ENCODE peak calls at places on chromosomes 4 and X, in eight cellular contexts. J is breast epithelium, Z is small intestine, B is ovary, P is sigmoid colon, K is hepatocyte, F is mesendoderm, N is aorta. I is an unnamed sample. For H3K4me1, the result is how much of the 10 kb centered on the place peaks cover.

GRCh38 chrX:105700316-105700715 is 122.0 kb upstream of the NRK start:
- DNase-seq in J (no peak), Z (no peak), B (no peak), P (no peak), K (no peak), F (peak), N (no peak), I (no peak)

GRCh38 chrX:45710081-45710801 is 509.6 kb upstream of the DIPK2B start:
- DNase-seq in J (no peak), Z (no peak), B (no peak), P (no peak), K (no peak), F (no peak), N (no peak), I (no peak)

GRCh38 chrX:50814701-50815476 is 895 bp upstream of the SHROOM4 start:
- DNase-seq in J (no peak), Z (peak), B (peak), P (no peak), K (peak), F (no peak), N (no peak), I (peak)

GRCh38 chr4:78185117-78185516 is 128.0 kb downstream of the FRAS1 start:
- DNase-seq in J (no peak), Z (no peak), B (no peak), P (no peak), K (no peak), F (no peak), N (no peak), I (no peak)

GRCh38 chr4:59553063-59553738 is 1646.9 kb upstream of the ADGRL3 start:
- DNase-seq in J (no peak), Z (peak), B (no peak), P (no peak), K (no peak), F (peak), N (no peak), I (no peak)

GRCh38 chrX:120749141-120749846 is 119.4 kb upstream of the C1GALT1C1 start:
- DNase-seq in J (no peak), Z (no peak), B (no peak), P (no peak), K (no peak), F (no peak), N (no peak), I (no peak)

GRCh38 chrX:22526339-22526738 is 253.6 kb downstream of the CBLL2 start:
- DNase-seq in J (no peak), Z (no peak), B (no peak), P (no peak), K (no peak), F (no peak), N (no peak), I (no peak)

GRCh38 chr4:120218981-120219380 is 152.3 kb upstream of the MAD2L1 start:
- DNase-seq in J (no peak), Z (no peak), B (no peak), P (no peak), K (no peak), F (no peak), N (no peak), I (no peak)

GRCh38 chrX:3440981-3441380 is 94.5 kb upstream of the MXRA5 start:
- DNase-seq in J (no peak), Z (no peak), B (no peak), P (no peak), K (no peak), F (no peak), N (no peak), I (no peak)

GRCh38 chr4:110503588-110504435 is 27.9 kb downstream of the ENPEP start:
- DNase-seq in J (no peak), Z (no peak), B (no peak), P (no peak), K (no peak), F (peak), N (no peak), I (peak)

GRCh38 chr4:7810792-7811535 is 128.7 kb downstream of the AFAP1 start:
- DNase-seq in J (no peak), Z (no peak), B (no peak), P (peak), K (no peak), F (no peak), N (no peak), I (peak)

GRCh38 chr4:151304755-151305154 is 20.6 kb downstream of the SH3D19 start:
- DNase-seq in J (no peak), Z (no peak), B (no peak), P (no peak), K (no peak), F (peak), N (no peak), I (no peak)

GRCh38 chr4:121253961-121254360 is 89.8 kb upstream of the TNIP3 start:
- DNase-seq in J (no peak), Z (peak), B (no peak), P (no peak), K (no peak), F (no peak), N (no peak), I (no peak)

GRCh38 chr4:6179362-6179761 is 21.0 kb downstream of the JAKMIP1 start:
- DNase-seq in J (no peak), Z (no peak), B (no peak), P (no peak), K (no peak), F (no peak), N (no peak), I (no peak)
- H3K4me1 ChIP-seq in J (under half), Z (under half), B (under half), P (under half), K (under half), F (under half), N (under half), I (under half)

GRCh38 chrX:129769467-129770154 is 10.1 kb upstream of the SASH3 start:
- DNase-seq in J (no peak), Z (peak), B (no peak), P (no peak), K (no peak), F (no peak), N (no peak), I (no peak)

GRCh38 chrX:129772796-129773431 is 6.8 kb upstream of the SASH3 start:
- DNase-seq in J (peak), Z (peak), B (no peak), P (peak), K (no peak), F (no peak), N (peak), I (peak)

GRCh38 chrX:129777218-129777768 is 2.5 kb upstream of the SASH3 start:
- DNase-seq in J (peak), Z (peak), B (no peak), P (no peak), K (no peak), F (no peak), N (peak), I (peak)

GRCh38 chrX:129771266-129771995 is 8.3 kb upstream of the SASH3 start:
- DNase-seq in J (no peak), Z (peak), B (no peak), P (no peak), K (no peak), F (no peak), N (no peak), I (no peak)

DNA sequence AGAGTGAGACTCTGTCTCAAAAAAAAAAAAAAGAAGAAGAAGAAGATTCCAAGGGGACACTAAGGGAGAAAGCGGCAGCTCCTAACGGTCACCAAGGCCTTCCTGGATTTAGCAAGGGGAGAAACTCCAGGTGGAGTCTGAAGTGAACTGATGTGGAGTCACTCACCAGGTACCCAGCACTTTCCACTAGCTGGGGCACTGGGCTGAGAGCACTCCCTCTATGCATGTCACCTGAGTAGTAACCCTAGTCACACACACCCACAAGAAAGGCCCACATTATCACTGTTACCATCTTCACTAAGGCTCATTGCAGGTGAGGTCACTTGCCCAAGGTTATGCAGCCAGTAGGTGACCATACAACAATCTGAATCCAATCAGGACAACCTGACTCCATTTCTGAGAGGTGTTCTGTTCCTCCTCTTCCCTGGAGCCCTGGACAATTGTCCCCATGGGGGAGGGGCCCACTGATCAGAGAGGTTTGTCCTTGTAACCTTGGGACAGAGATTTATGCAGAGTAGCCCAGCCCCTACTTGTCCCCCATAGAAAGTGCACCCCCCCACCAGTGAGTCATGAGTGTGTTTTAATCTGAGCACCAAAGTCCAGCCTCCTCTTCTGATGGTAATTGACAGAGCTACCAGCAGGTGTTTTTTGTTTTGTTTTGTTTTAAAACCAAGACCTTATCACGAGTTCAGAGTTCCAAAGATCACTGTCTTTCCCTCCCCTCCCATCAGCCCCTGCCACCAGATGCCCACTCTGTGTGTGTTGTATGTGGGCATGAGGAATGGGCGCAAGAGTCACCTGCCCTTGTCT is 5.9 kb upstream of the SASH3 start:
- DNase-seq in J (no peak), Z (peak), B (no peak), P (no peak), K (peak), F (no peak), N (no peak), I (no peak)
- H3K4me3 ChIP-seq in J (no peak), Z (no peak), B (no peak), P (no peak), K (no peak), F (no peak), N (no peak), I (no peak)

GRCh38 chrX:13990126-13990525 is 39.6 kb downstream of the GEMIN8 start:
- DNase-seq in J (no peak), Z (no peak), B (no peak), P (no peak), K (no peak), F (no peak), N (no peak), I (no peak)
- H3K27ac ChIP-seq in J (no peak), Z (no peak), B (no peak), P (no peak), K (no peak), F (no peak), N (no peak), I (no peak)

GRCh38 chr4:85938902-85939301 is 421.0 kb downstream of the MAPK10 start:
- DNase-seq in J (no peak), Z (no peak), B (no peak), P (no peak), K (no peak), F (no peak), N (no peak), I (no peak)
- H3K4me1 ChIP-seq in J (under half), Z (under half), B (under half), P (under half), K (under half), F (under half), N (under half), I (under half)

GRCh38 chr4:153489856-153490558 is 23.8 kb downstream of the TMEM131L start:
- DNase-seq in J (no peak), Z (no peak), B (no peak), P (no peak), K (no peak), F (no peak), N (no peak), I (no peak)

GRCh38 chr4:153490985-153491483 is 24.9 kb downstream of the TMEM131L start:
- DNase-seq in J (no peak), Z (no peak), B (no peak), P (no peak), K (no peak), F (no peak), N (no peak), I (no peak)

GRCh38 chr4:153488006-153488718 is 22.0 kb downstream of the TMEM131L start:
- DNase-seq in J (peak), Z (no peak), B (no peak), P (no peak), K (no peak), F (no peak), N (peak), I (peak)

GRCh38 chr4:153486281-153487151 is 20.4 kb downstream of the TMEM131L start:
- DNase-seq in J (peak), Z (no peak), B (no peak), P (no peak), K (peak), F (peak), N (no peak), I (no peak)

DNA sequence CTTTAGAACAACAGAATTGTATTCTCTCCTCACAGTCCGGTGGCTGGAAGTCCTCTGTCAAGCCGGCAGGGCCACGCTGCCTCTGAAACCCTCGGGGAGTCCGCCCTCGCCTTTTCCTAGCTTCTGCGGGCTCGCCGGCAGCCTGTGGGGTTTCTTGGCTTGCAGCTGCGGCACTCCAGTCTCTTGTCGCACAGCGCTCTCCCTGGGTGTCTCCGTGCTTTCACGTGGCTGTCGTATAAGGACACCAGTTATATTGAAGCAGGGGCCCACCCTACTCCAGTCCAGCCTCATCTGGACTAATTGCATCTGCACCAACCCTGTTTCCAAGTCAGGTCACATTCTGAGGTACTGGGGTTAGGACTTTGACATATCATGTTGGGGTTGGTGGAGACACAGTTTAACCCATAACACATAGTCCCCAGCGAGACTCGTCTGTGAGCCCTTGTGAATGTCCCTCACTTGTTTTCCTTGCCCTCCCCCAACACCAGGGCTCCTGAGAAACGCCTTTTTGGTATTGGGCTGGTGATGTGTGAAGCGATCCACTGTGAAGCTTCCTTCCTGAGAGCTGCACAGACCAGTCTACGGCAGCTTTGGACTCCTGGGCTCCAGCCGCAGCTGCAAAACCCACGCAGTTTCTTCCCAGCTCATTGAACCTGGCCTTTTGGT is 22.7 kb downstream of the TMEM131L start:
- DNase-seq in J (peak), Z (no peak), B (no peak), P (no peak), K (no peak), F (no peak), N (peak), I (peak)
- H3K4me3 ChIP-seq in J (peak), Z (no peak), B (no peak), P (no peak), K (no peak), F (no peak), N (no peak), I (no peak)

I was measured in right cardiac atrium.